ENCODE peak calls at places on chromosomes 12 and 14, in six cellular contexts. One of them, this sample, is unnamed.

GRCh38 chr14:64504897-64505771 is 564 bp downstream of the ZBTB1 start:
- DNase-seq in occipital lobe: peak
- DNase-seq in activated CD4-positive, CD25-positive, alpha-beta regulatory T cell treated with anti-CD3 and anti-CD28 coated beads, Interleukin-2, amount 50 U/mL, for 16 hours: peak
- DNase-seq in neuronal stem cell: peak
- DNase-seq in WTC11: peak
- DNase-seq in activated T-cell treated with anti-CD3 and anti-CD28 coated beads for 48 hours: peak
- DNase-seq in this sample: peak

GRCh38 chr12:105278043-105278697 is 42.2 kb upstream of the APPL2 start:
- DNase-seq in occipital lobe: no peak
- DNase-seq in activated CD4-positive, CD25-positive, alpha-beta regulatory T cell treated with anti-CD3 and anti-CD28 coated beads, Interleukin-2, amount 50 U/mL, for 16 hours: no peak
- DNase-seq in neuronal stem cell: no peak
- DNase-seq in WTC11: no peak
- DNase-seq in activated T-cell treated with anti-CD3 and anti-CD28 coated beads for 48 hours: no peak
- DNase-seq in this sample: no peak

GRCh38 chr12:46160081-46160980 is 108.5 kb downstream of the SLC38A1 start:
- DNase-seq in occipital lobe: no peak
- DNase-seq in activated CD4-positive, CD25-positive, alpha-beta regulatory T cell treated with anti-CD3 and anti-CD28 coated beads, Interleukin-2, amount 50 U/mL, for 16 hours: no peak
- DNase-seq in neuronal stem cell: no peak
- DNase-seq in WTC11: no peak
- DNase-seq in activated T-cell treated with anti-CD3 and anti-CD28 coated beads for 48 hours: no peak
- DNase-seq in this sample: peak

GRCh38 chr12:110501378-110501721 is 561 bp downstream of the VPS29 start:
- DNase-seq in occipital lobe: no peak
- DNase-seq in activated CD4-positive, CD25-positive, alpha-beta regulatory T cell treated with anti-CD3 and anti-CD28 coated beads, Interleukin-2, amount 50 U/mL, for 16 hours: no peak
- DNase-seq in neuronal stem cell: peak
- DNase-seq in WTC11: no peak
- DNase-seq in activated T-cell treated with anti-CD3 and anti-CD28 coated beads for 48 hours: peak
- DNase-seq in this sample: peak

GRCh38 chr12:89874146-89874545 is 165.5 kb upstream of the ATP2B1 start:
- DNase-seq in occipital lobe: no peak
- DNase-seq in activated CD4-positive, CD25-positive, alpha-beta regulatory T cell treated with anti-CD3 and anti-CD28 coated beads, Interleukin-2, amount 50 U/mL, for 16 hours: no peak
- DNase-seq in neuronal stem cell: no peak
- DNase-seq in WTC11: no peak
- DNase-seq in activated T-cell treated with anti-CD3 and anti-CD28 coated beads for 48 hours: no peak
- DNase-seq in this sample: no peak

GRCh38 chr14:68384335-68384734 is 408.5 kb downstream of the ZFP36L1 start:
- DNase-seq in occipital lobe: no peak
- DNase-seq in activated CD4-positive, CD25-positive, alpha-beta regulatory T cell treated with anti-CD3 and anti-CD28 coated beads, Interleukin-2, amount 50 U/mL, for 16 hours: no peak
- DNase-seq in neuronal stem cell: no peak
- DNase-seq in WTC11: no peak
- DNase-seq in activated T-cell treated with anti-CD3 and anti-CD28 coated beads for 48 hours: no peak
- DNase-seq in this sample: no peak

GRCh38 chr12:108629824-108630476 is 3.7 kb downstream of the SELPLG start:
- DNase-seq in occipital lobe: no peak
- DNase-seq in activated CD4-positive, CD25-positive, alpha-beta regulatory T cell treated with anti-CD3 and anti-CD28 coated beads, Interleukin-2, amount 50 U/mL, for 16 hours: no peak
- DNase-seq in neuronal stem cell: no peak
- DNase-seq in WTC11: no peak
- DNase-seq in activated T-cell treated with anti-CD3 and anti-CD28 coated beads for 48 hours: no peak
- DNase-seq in this sample: no peak

GRCh38 chr12:104480012-104480411 is 23.3 kb downstream of the CHST11 start:
- DNase-seq in occipital lobe: no peak
- DNase-seq in activated CD4-positive, CD25-positive, alpha-beta regulatory T cell treated with anti-CD3 and anti-CD28 coated beads, Interleukin-2, amount 50 U/mL, for 16 hours: no peak
- DNase-seq in neuronal stem cell: no peak
- DNase-seq in WTC11: no peak
- DNase-seq in activated T-cell treated with anti-CD3 and anti-CD28 coated beads for 48 hours: no peak
- DNase-seq in this sample: no peak

GRCh38 chr14:64187331-64187730 is 106.8 kb downstream of the ESR2 start:
- DNase-seq in occipital lobe: no peak
- DNase-seq in activated CD4-positive, CD25-positive, alpha-beta regulatory T cell treated with anti-CD3 and anti-CD28 coated beads, Interleukin-2, amount 50 U/mL, for 16 hours: no peak
- DNase-seq in neuronal stem cell: no peak
- DNase-seq in WTC11: no peak
- DNase-seq in activated T-cell treated with anti-CD3 and anti-CD28 coated beads for 48 hours: no peak
- DNase-seq in this sample: peak

GRCh38 chr14:91654836-91655235 is 77.0 kb downstream of the CATSPERB start:
- DNase-seq in occipital lobe: no peak
- DNase-seq in activated CD4-positive, CD25-positive, alpha-beta regulatory T cell treated with anti-CD3 and anti-CD28 coated beads, Interleukin-2, amount 50 U/mL, for 16 hours: no peak
- DNase-seq in neuronal stem cell: no peak
- DNase-seq in WTC11: no peak
- DNase-seq in activated T-cell treated with anti-CD3 and anti-CD28 coated beads for 48 hours: no peak
- DNase-seq in this sample: no peak

This sample was measured in HAP-1.